ENCODE peak calls at places on chromosomes 7 and 10, in six cellular contexts. One of them, this sample, is unnamed.
A peak's percentile ranks its signal among the peaks of the same experiment; 100 is the strongest.

GRCh38 chr7:20172736-20173334 is 44.3 kb downstream of the MACC1 start:
- DNase-seq in breast epithelium: no peak
- DNase-seq in psoas muscle: peak; percentile 50
- DNase-seq in hepatocyte: peak; percentile 76
- DNase-seq in WERI-Rb-1: peak; percentile 70
- DNase-seq in pancreas: peak; percentile 34
- DNase-seq in this sample: peak; percentile 67

GRCh38 chr7:49174396-49174795 is 250.0 kb downstream of the CDC14C start:
- DNase-seq in breast epithelium: no peak
- DNase-seq in psoas muscle: no peak
- DNase-seq in hepatocyte: no peak
- DNase-seq in WERI-Rb-1: no peak
- DNase-seq in pancreas: no peak
- DNase-seq in this sample: no peak

GRCh38 chr7:76149847-76150691 is 51.6 kb upstream of the SRRM3 start:
- DNase-seq in breast epithelium: no peak
- DNase-seq in psoas muscle: no peak
- DNase-seq in hepatocyte: no peak
- DNase-seq in WERI-Rb-1: no peak
- DNase-seq in pancreas: no peak
- DNase-seq in this sample: no peak

GRCh38 chr10:29961351-29961750 is 98.0 kb downstream of the JCAD start:
- DNase-seq in breast epithelium: no peak
- DNase-seq in psoas muscle: no peak
- DNase-seq in hepatocyte: no peak
- DNase-seq in WERI-Rb-1: no peak
- DNase-seq in pancreas: no peak
- DNase-seq in this sample: no peak

GRCh38 chr10:33204049-33204448 is 130.4 kb downstream of the NRP1 start:
- DNase-seq in breast epithelium: no peak
- DNase-seq in psoas muscle: no peak
- DNase-seq in hepatocyte: no peak
- DNase-seq in WERI-Rb-1: no peak
- DNase-seq in pancreas: peak; percentile 40
- DNase-seq in this sample: peak; percentile 38

GRCh38 chr7:101664893-101665471 is 35.9 kb upstream of the MYL10 start:
- DNase-seq in breast epithelium: no peak
- DNase-seq in psoas muscle: no peak
- DNase-seq in hepatocyte: no peak
- DNase-seq in WERI-Rb-1: no peak
- DNase-seq in pancreas: no peak
- DNase-seq in this sample: no peak

GRCh38 chr10:35540296-35541164 is 64.6 kb upstream of the GJD4 start:
- DNase-seq in breast epithelium: no peak
- DNase-seq in psoas muscle: no peak
- DNase-seq in hepatocyte: no peak
- DNase-seq in WERI-Rb-1: no peak
- DNase-seq in pancreas: no peak
- DNase-seq in this sample: no peak

GRCh38 chr10:64112697-64113367 is 591.6 kb downstream of the REEP3 start:
- DNase-seq in breast epithelium: no peak
- DNase-seq in psoas muscle: no peak
- DNase-seq in hepatocyte: no peak
- DNase-seq in WERI-Rb-1: no peak
- DNase-seq in pancreas: no peak
- DNase-seq in this sample: no peak

GRCh38 chr10:93383562-93383981 is 98.6 kb downstream of the MYOF start:
- DNase-seq in breast epithelium: no peak
- DNase-seq in psoas muscle: peak; percentile 27
- DNase-seq in hepatocyte: no peak
- DNase-seq in WERI-Rb-1: peak; percentile 83
- DNase-seq in pancreas: no peak
- DNase-seq in this sample: no peak

GRCh38 chr10:18822156-18822555 is 162.9 kb downstream of the ARL5B start:
- DNase-seq in breast epithelium: no peak
- DNase-seq in psoas muscle: no peak
- DNase-seq in hepatocyte: peak; percentile 58
- DNase-seq in WERI-Rb-1: no peak
- DNase-seq in pancreas: no peak
- DNase-seq in this sample: no peak

GRCh38 chr10:62815373-62816111 is 624 bp downstream of the EGR2 start:
- DNase-seq in breast epithelium: peak; percentile 41
- DNase-seq in psoas muscle: peak; percentile 16
- DNase-seq in hepatocyte: peak; percentile 16
- DNase-seq in WERI-Rb-1: peak; percentile 14
- DNase-seq in pancreas: peak; percentile 27
- DNase-seq in this sample: no peak
- H3K27ac ChIP-seq in breast epithelium: peak overlapping the region; percentile 94
- H3K27ac ChIP-seq in psoas muscle: no peak overlapping the region
- H3K27ac ChIP-seq in hepatocyte: no peak overlapping the region
- H3K27ac ChIP-seq in WERI-Rb-1: no peak overlapping the region
- H3K27ac ChIP-seq in pancreas: no peak overlapping the region
- H3K27ac ChIP-seq in this sample: no peak overlapping the region

GRCh38 chr7:13986208-13986607 is 3.3 kb downstream of the ETV1 start:
- DNase-seq in breast epithelium: no peak
- DNase-seq in psoas muscle: no peak
- DNase-seq in hepatocyte: no peak
- DNase-seq in WERI-Rb-1: no peak
- DNase-seq in pancreas: no peak
- DNase-seq in this sample: no peak
- H3K27ac ChIP-seq in breast epithelium: peak overlapping the region; percentile 57
- H3K27ac ChIP-seq in psoas muscle: no peak overlapping the region
- H3K27ac ChIP-seq in hepatocyte: no peak overlapping the region
- H3K27ac ChIP-seq in WERI-Rb-1: no peak overlapping the region
- H3K27ac ChIP-seq in pancreas: no peak overlapping the region
- H3K27ac ChIP-seq in this sample: no peak overlapping the region

DNA sequence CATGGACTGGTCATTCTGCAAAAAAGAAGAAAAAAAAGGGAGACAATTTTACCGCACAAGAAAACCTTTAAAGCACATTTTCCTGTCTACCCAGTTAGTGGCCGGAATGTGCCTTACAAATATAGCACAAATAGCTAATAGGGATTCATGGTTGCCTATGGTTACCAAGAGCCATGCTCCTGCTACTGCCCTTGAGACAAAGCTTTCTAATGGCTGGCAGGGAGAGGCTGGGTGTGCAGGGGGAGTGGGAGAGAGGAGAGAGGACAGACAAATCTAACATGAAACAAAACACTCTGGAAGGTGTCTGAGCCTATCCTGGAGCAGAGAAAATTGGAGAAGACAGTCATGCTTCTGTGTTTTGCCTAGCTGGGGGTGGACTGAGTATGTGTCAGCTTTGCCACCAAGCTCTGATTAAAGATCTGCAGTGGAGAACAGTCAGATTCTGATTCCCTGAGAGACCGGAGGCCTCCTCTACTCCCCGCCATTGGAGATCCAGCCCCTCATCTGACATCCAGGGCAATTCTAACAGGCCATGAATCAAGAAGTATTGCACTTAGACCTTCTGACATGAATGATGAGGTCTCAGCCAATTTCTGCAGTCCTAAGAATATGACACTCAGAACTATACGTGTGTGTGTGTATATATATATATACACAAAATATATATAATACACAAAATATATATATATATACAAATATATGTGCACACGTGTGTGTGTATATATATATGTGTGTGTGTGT is 80.2 kb downstream of the PRTFDC1 start:
- DNase-seq in breast epithelium: no peak
- DNase-seq in psoas muscle: no peak
- DNase-seq in hepatocyte: no peak
- DNase-seq in WERI-Rb-1: no peak
- DNase-seq in pancreas: no peak
- DNase-seq in this sample: no peak
- H3K27ac ChIP-seq in breast epithelium: peak overlapping the region; percentile 52
- H3K27ac ChIP-seq in psoas muscle: no peak overlapping the region
- H3K27ac ChIP-seq in hepatocyte: no peak overlapping the region
- H3K27ac ChIP-seq in WERI-Rb-1: no peak overlapping the region
- H3K27ac ChIP-seq in pancreas: no peak overlapping the region
- H3K27ac ChIP-seq in this sample: peak overlapping the region; percentile 16

GRCh38 chr7:107816053-107816566 is 13.1 kb upstream of the SLC26A3 start:
- DNase-seq in breast epithelium: no peak
- DNase-seq in psoas muscle: no peak
- DNase-seq in hepatocyte: no peak
- DNase-seq in WERI-Rb-1: no peak
- DNase-seq in pancreas: no peak
- DNase-seq in this sample: no peak
- H3K27ac ChIP-seq in breast epithelium: no peak overlapping the region
- H3K27ac ChIP-seq in psoas muscle: no peak overlapping the region
- H3K27ac ChIP-seq in hepatocyte: peak overlapping the region; percentile 34
- H3K27ac ChIP-seq in WERI-Rb-1: no peak overlapping the region
- H3K27ac ChIP-seq in pancreas: no peak overlapping the region
- H3K27ac ChIP-seq in this sample: no peak overlapping the region

GRCh38 chr7:66781408-66782090 is 41.0 kb downstream of the RABGEF1 start:
- DNase-seq in breast epithelium: no peak
- DNase-seq in psoas muscle: no peak
- DNase-seq in hepatocyte: no peak
- DNase-seq in WERI-Rb-1: no peak
- DNase-seq in pancreas: no peak
- DNase-seq in this sample: no peak

GRCh38 chr7:66776800-66777468 is 36.4 kb downstream of the RABGEF1 start:
- DNase-seq in breast epithelium: no peak
- DNase-seq in psoas muscle: no peak
- DNase-seq in hepatocyte: peak; percentile 13
- DNase-seq in WERI-Rb-1: no peak
- DNase-seq in pancreas: no peak
- DNase-seq in this sample: no peak

GRCh38 chr7:66779669-66780408 is 39.3 kb downstream of the RABGEF1 start:
- DNase-seq in breast epithelium: no peak
- DNase-seq in psoas muscle: no peak
- DNase-seq in hepatocyte: no peak
- DNase-seq in WERI-Rb-1: no peak
- DNase-seq in pancreas: no peak
- DNase-seq in this sample: no peak

GRCh38 chr7:66778201-66778600 is 37.7 kb downstream of the RABGEF1 start:
- DNase-seq in breast epithelium: no peak
- DNase-seq in psoas muscle: no peak
- DNase-seq in hepatocyte: no peak
- DNase-seq in WERI-Rb-1: no peak
- DNase-seq in pancreas: no peak
- DNase-seq in this sample: no peak
- H3K27ac ChIP-seq in breast epithelium: no peak overlapping the region
- H3K27ac ChIP-seq in psoas muscle: no peak overlapping the region
- H3K27ac ChIP-seq in hepatocyte: peak overlapping the region; percentile 46
- H3K27ac ChIP-seq in WERI-Rb-1: no peak overlapping the region
- H3K27ac ChIP-seq in pancreas: peak overlapping the region; percentile 5
- H3K27ac ChIP-seq in this sample: no peak overlapping the region

DNA sequence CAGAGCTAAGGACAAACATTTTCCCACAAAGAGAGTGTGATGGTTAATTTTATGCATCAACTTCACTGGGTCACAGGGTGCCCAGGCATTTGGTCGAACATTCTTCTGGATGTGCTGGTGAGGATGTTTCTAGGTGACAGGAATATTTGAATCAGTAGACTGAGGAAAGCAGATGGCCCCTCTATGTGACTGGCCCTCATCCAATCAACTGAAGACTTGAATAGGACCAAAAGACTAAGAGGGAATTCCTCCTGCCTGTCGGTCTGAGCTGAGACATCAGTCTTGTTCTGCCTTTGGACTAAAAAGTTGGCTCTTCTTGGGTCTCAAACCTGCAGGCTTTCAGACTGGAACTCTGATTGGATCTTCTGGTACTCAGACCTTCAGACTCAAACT is 44.4 kb downstream of the AFAP1L2 start:
- DNase-seq in breast epithelium: no peak
- DNase-seq in psoas muscle: no peak
- DNase-seq in hepatocyte: no peak
- DNase-seq in WERI-Rb-1: no peak
- DNase-seq in pancreas: no peak
- DNase-seq in this sample: no peak
- H3K27ac ChIP-seq in breast epithelium: no peak overlapping the region
- H3K27ac ChIP-seq in psoas muscle: no peak overlapping the region
- H3K27ac ChIP-seq in hepatocyte: no peak overlapping the region
- H3K27ac ChIP-seq in WERI-Rb-1: no peak overlapping the region
- H3K27ac ChIP-seq in pancreas: no peak overlapping the region
- H3K27ac ChIP-seq in this sample: no peak overlapping the region

GRCh38 chr7:44973610-44974401 is 5.0 kb downstream of the MYO1G start:
- DNase-seq in breast epithelium: no peak
- DNase-seq in psoas muscle: no peak
- DNase-seq in hepatocyte: peak; percentile 76
- DNase-seq in WERI-Rb-1: peak; percentile 78
- DNase-seq in pancreas: peak; percentile 54
- DNase-seq in this sample: no peak
- H3K27ac ChIP-seq in breast epithelium: no peak overlapping the region
- H3K27ac ChIP-seq in psoas muscle: no peak overlapping the region
- H3K27ac ChIP-seq in hepatocyte: no peak overlapping the region
- H3K27ac ChIP-seq in WERI-Rb-1: no peak overlapping the region
- H3K27ac ChIP-seq in pancreas: no peak overlapping the region
- H3K27ac ChIP-seq in this sample: no peak overlapping the region

This sample was measured in ovary.